ENCODE peak calls at places on chromosomes 16 and 17, in seven cellular contexts. P is lung; X is iris pigment epithelial cell; C is stimulated activated CD8-positive, alpha-beta memory T cell treated with anti-CD3 and anti-CD28 coated beads, Interleukin-7, amount 100 ng/mL, for 1 hour; M is Peyer's patch; Y is erythroblast; Z is HT1080. G is an unnamed sample.

GRCh38 chr17:9472094-9472493 is 103.5 kb downstream of the STX8 start:
- DNase-seq in P (no peak), X (peak), C (no peak), M (no peak), Y (no peak), Z (no peak), G (no peak)

GRCh38 chr16:55944377-55944802 is 69.2 kb upstream of the CES5A start:
- DNase-seq in P (peak), X (peak), C (peak), M (peak), Y (peak), Z (peak), G (peak)

GRCh38 chr16:12572316-12572985 is 231.2 kb downstream of the CPPED1 start:
- DNase-seq in P (no peak), X (no peak), C (no peak), M (no peak), Y (no peak), Z (no peak), G (no peak)

GRCh38 chr16:193441-193840 is 13.2 kb downstream of the HBQ1 start:
- DNase-seq in P (no peak), X (no peak), C (no peak), M (no peak), Y (no peak), Z (no peak), G (no peak)

GRCh38 chr16:77711775-77712174 is 10.5 kb upstream of the NUDT7 start:
- DNase-seq in P (no peak), X (peak), C (no peak), M (no peak), Y (no peak), Z (peak), G (no peak)

GRCh38 chr17:77827461-77827968 is 131.0 kb upstream of the TNRC6C start:
- DNase-seq in P (no peak), X (no peak), C (no peak), M (no peak), Y (no peak), Z (no peak), G (peak)

GRCh38 chr16:15704545-15704987 is 54.5 kb downstream of the NDE1 start:
- DNase-seq in P (peak), X (peak), C (peak), M (peak), Y (peak), Z (peak), G (peak)

GRCh38 chr16:30927789-30928378 is 4.5 kb downstream of the FBXL19 start:
- DNase-seq in P (peak), X (peak), C (no peak), M (no peak), Y (no peak), Z (peak), G (no peak)

GRCh38 chr16:85573696-85574641 is 39.2 kb upstream of the GSE1 start:
- DNase-seq in P (no peak), X (peak), C (no peak), M (no peak), Y (peak), Z (no peak), G (no peak)

GRCh38 chr17:1627219-1627986 is 1.2 kb downstream of the SLC43A2 start:
- DNase-seq in P (peak), X (no peak), C (no peak), M (peak), Y (peak), Z (no peak), G (no peak)

GRCh38 chr17:40726919-40727318 is 23.4 kb upstream of the KRT24 start:
- DNase-seq in P (no peak), X (no peak), C (no peak), M (no peak), Y (no peak), Z (no peak), G (no peak)

GRCh38 chr17:7208754-7209460 is 10.7 kb downstream of the DLG4 start:
- DNase-seq in P (no peak), X (no peak), C (no peak), M (no peak), Y (no peak), Z (no peak), G (no peak)

GRCh38 chr16:28880589-28880915 is 2.3 kb downstream of the ATP2A1 start:
- DNase-seq in P (no peak), X (no peak), C (no peak), M (no peak), Y (no peak), Z (no peak), G (no peak)

GRCh38 chr16:71414038-71414437 is 27.8 kb downstream of the TLE7 start:
- DNase-seq in P (no peak), X (no peak), C (no peak), M (no peak), Y (no peak), Z (no peak), G (no peak)

GRCh38 chr17:77619851-77620250 is 338.7 kb upstream of the TNRC6C start:
- DNase-seq in P (no peak), X (peak), C (no peak), M (no peak), Y (no peak), Z (no peak), G (no peak)

GRCh38 chr16:23354246-23354645 is 52.1 kb downstream of the SCNN1B start:
- DNase-seq in P (no peak), X (no peak), C (no peak), M (no peak), Y (no peak), Z (peak), G (no peak)

GRCh38 chr16:75640598-75640997 is 6.9 kb downstream of the KARS1 start:
- DNase-seq in P (no peak), X (no peak), C (no peak), M (no peak), Y (no peak), Z (no peak), G (no peak)

GRCh38 chr17:5203908-5204294 is 12.2 kb upstream of the ZNF594 start:
- DNase-seq in P (no peak), X (peak), C (no peak), M (no peak), Y (no peak), Z (peak), G (no peak)

GRCh38 chr17:60161598-60162330 is 12.0 kb downstream of the CA4 start:
- DNase-seq in P (no peak), X (no peak), C (no peak), M (no peak), Y (no peak), Z (no peak), G (no peak)

GRCh38 chr16:67087803-67088202 is 21.9 kb upstream of the PHAF1 start:
- DNase-seq in P (no peak), X (no peak), C (no peak), M (no peak), Y (no peak), Z (no peak), G (no peak)

GRCh38 chr16:69720822-69721430 is 5.4 kb downstream of the NQO1 start:
- DNase-seq in P (no peak), X (no peak), C (no peak), M (no peak), Y (no peak), Z (no peak), G (no peak)